ENCODE peak calls at places on chromosomes 12 and 14, in nine cellular contexts. C is tibial artery, E is neural crest cell, T is GM20000, J is mammary epithelial cell, Z is HFFc6, L is thoracic aorta, D is ovary, O is MCF 10A. Y is an unnamed sample.

GRCh38 chr12:8648598-8649205 is 13.9 kb downstream of the MFAP5 start:
- DNase-seq in J (no peak), O (no peak), L (no peak), Z (no peak), E (no peak), C (no peak), T (peak; percentile 76), D (no peak), Y (no peak)

GRCh38 chr12:38367506-38367905 is 50.9 kb downstream of the ALG10B start:
- DNase-seq in L (no peak), E (no peak), O (no peak), C (no peak), T (no peak), Z (no peak), J (no peak), D (no peak), Y (no peak)

GRCh38 chr12:109818900-109819500 is 14.2 kb downstream of the TRPV4 start:
- DNase-seq in E (no peak), L (no peak), C (no peak), D (no peak), Z (peak; percentile 88), J (peak; percentile 95), T (no peak), O (peak; percentile 93), Y (peak; percentile 87)

GRCh38 chr12:102351326-102351725 is 129.0 kb downstream of the IGF1 start:
- DNase-seq in T (no peak), C (no peak), E (no peak), O (no peak), Z (no peak), L (no peak), D (no peak), J (no peak), Y (no peak)

GRCh38 chr12:117284160-117284559 is 77.3 kb downstream of the NOS1 start:
- DNase-seq in L (no peak), O (no peak), D (no peak), J (no peak), C (no peak), Z (no peak), T (no peak), E (no peak), Y (no peak)

GRCh38 chr14:71363961-71364360 is 456.7 kb downstream of the PCNX1 start:
- DNase-seq in L (no peak), O (no peak), E (no peak), C (no peak), T (no peak), J (no peak), D (no peak), Z (peak; percentile 14), Y (no peak)

GRCh38 chr12:108594-108993 is 42.0 kb downstream of the IQSEC3 start:
- DNase-seq in L (no peak), Z (no peak), D (no peak), E (no peak), J (no peak), C (peak; percentile 62), T (no peak), O (peak; percentile 30), Y (no peak)

GRCh38 chr12:57726884-57727757 is 11.4 kb downstream of the AGAP2 start:
- DNase-seq in E (no peak), C (no peak), J (no peak), L (no peak), O (no peak), T (peak; percentile 36), Z (peak; percentile 48), D (peak; percentile 71), Y (no peak)

GRCh38 chr12:128190614-128191013 is 76.4 kb upstream of the TMEM132C start:
- DNase-seq in L (no peak), O (no peak), D (no peak), T (no peak), E (peak; percentile 68), J (no peak), Z (no peak), C (no peak), Y (no peak)

GRCh38 chr12:93984005-93984404 is 164.4 kb upstream of the PLXNC1 start:
- DNase-seq in E (no peak), C (no peak), D (no peak), T (no peak), J (no peak), Z (no peak), O (no peak), L (no peak), Y (no peak)

GRCh38 chr14:55237999-55238680 is 33.1 kb upstream of the FBXO34 start:
- DNase-seq in L (no peak), D (no peak), J (no peak), Z (no peak), O (no peak), T (no peak), C (no peak), E (no peak), Y (no peak)

GRCh38 chr12:68122236-68122920 is 37.2 kb downstream of the IFNG start:
- DNase-seq in O (no peak), Z (no peak), T (no peak), J (peak; percentile 39), L (no peak), D (no peak), C (no peak), E (no peak), Y (no peak)

GRCh38 chr14:52473557-52473956 is 78.7 kb downstream of the TXNDC16 start:
- DNase-seq in E (no peak), D (no peak), Z (peak; percentile 21), C (no peak), T (peak; percentile 10), O (peak; percentile 53), J (peak; percentile 31), L (no peak), Y (peak; percentile 16)

GRCh38 chr14:53534841-53535240 is 381.7 kb upstream of the DDHD1 start:
- DNase-seq in C (no peak), J (peak; percentile 33), Z (no peak), T (no peak), E (no peak), D (no peak), O (no peak), L (no peak), Y (no peak)

GRCh38 chr12:46373303-46374182 is 970 bp upstream of the SLC38A2 start:
- DNase-seq in L (no peak), D (peak; percentile 77), T (peak; percentile 38), J (peak; percentile 58), C (peak; percentile 82), E (peak; percentile 57), Z (no peak), O (peak; percentile 48), Y (peak; percentile 48)

GRCh38 chr12:6084261-6084968 is 40.1 kb downstream of the VWF start:
- DNase-seq in D (no peak), C (peak; percentile 48), T (no peak), J (peak; percentile 64), O (peak; percentile 61), L (no peak), E (peak; percentile 34), Z (peak; percentile 31), Y (peak; percentile 83)

GRCh38 chr12:105092336-105092735 is 8.1 kb upstream of the ALDH1L2 start:
- DNase-seq in T (no peak), D (no peak), E (no peak), O (peak; percentile 84), C (no peak), L (no peak), Z (no peak), J (peak; percentile 86), Y (no peak)

GRCh38 chr12:105090361-105090760 is 6.1 kb upstream of the ALDH1L2 start:
- DNase-seq in T (no peak), L (no peak), Z (no peak), D (no peak), C (no peak), J (no peak), E (no peak), O (no peak), Y (no peak)

GRCh38 chr12:105089817-105090216 is 5.6 kb upstream of the ALDH1L2 start:
- DNase-seq in D (no peak), O (no peak), Z (no peak), C (no peak), L (no peak), E (no peak), J (no peak), T (no peak), Y (no peak)

GRCh38 chr12:105091495-105092206 is 7.4 kb upstream of the ALDH1L2 start:
- DNase-seq in O (no peak), Z (no peak), D (no peak), L (no peak), J (no peak), E (no peak), C (no peak), T (no peak), Y (no peak)
- TF ChIP-seq CTCF in O (no peak), Z (no peak), D (no peak), L (no peak), J (no peak), E (no peak), C (no peak), T (no peak), Y (no peak)

GRCh38 chr12:112823582-112824149 is 32.1 kb downstream of the RPH3A start:
- DNase-seq in J (no peak), Z (no peak), O (no peak), D (no peak), C (no peak), L (no peak), T (no peak), E (no peak), Y (no peak)
- TF ChIP-seq CTCF in J (no peak), Z (no peak), O (no peak), D (no peak), C (no peak), L (no peak), T (no peak), E (peak; percentile 31), Y (no peak)

GRCh38 chr14:91654836-91655235 is 77.0 kb downstream of the CATSPERB start:
- DNase-seq in D (no peak), Z (no peak), L (no peak), T (no peak), E (no peak), J (peak; percentile 66), O (peak; percentile 21), C (no peak), Y (no peak)

GRCh38 chr14:91647817-91648216 is 84.1 kb downstream of the CATSPERB start:
- DNase-seq in Z (no peak), T (no peak), D (no peak), E (no peak), C (no peak), O (no peak), J (no peak), L (no peak), Y (no peak)

GRCh38 chr14:91649930-91650329 is 82.0 kb downstream of the CATSPERB start:
- DNase-seq in E (no peak), J (peak; percentile 27), Z (peak; percentile 12), L (no peak), T (peak; percentile 64), C (no peak), D (no peak), O (peak; percentile 57), Y (peak; percentile 53)
- TF ChIP-seq CTCF in E (peak; percentile 64), J (peak; percentile 71), Z (peak; percentile 77), L (peak; percentile 29), T (no peak), C (peak; percentile 52), D (peak; percentile 36), O (peak; percentile 76), Y (peak; percentile 59)

GRCh38 chr14:106134901-106135300 is 608.5 kb downstream of the TMEM121 start:
- DNase-seq in D (no peak), T (no peak), O (no peak), C (no peak), Z (no peak), L (no peak), E (no peak), J (no peak), Y (no peak)

DNA sequence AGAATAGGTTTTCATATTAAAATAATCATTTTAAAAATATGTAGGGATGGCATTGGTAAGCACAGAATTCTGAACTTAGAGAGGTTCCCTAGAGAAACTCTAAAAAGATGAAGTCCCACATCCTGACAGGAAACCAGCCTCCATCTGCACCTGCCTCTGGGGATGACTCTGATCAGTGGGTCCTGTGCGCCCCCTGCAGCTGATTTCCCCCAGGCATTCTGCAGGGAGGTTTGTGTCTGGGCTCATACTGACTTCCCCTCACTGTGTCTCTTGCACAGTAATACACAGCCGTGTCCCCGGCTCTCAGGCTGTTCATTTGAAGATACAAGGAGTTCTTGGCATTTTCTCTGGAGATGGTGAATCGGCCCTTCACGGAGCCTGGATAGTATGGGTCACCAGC is 602.9 kb downstream of the TMEM121 start:
- DNase-seq in O (no peak), L (no peak), T (no peak), E (no peak), J (no peak), C (no peak), Z (no peak), D (no peak), Y (no peak)
- TF ChIP-seq CTCF in O (no peak), L (no peak), T (no peak), E (no peak), J (no peak), C (no peak), Z (no peak), D (no peak), Y (no peak)